ENCODE peak calls at places on chromosomes 6 and 20, in nine cellular contexts. U, I, Y, M, J, D, B, O and H are unnamed samples.

GRCh38 chr6:90548001-90548400 is 38.9 kb downstream of the MAP3K7 start:
- DNase-seq in U (no peak), I (no peak), Y (no peak), M (peak; percentile 8), J (peak; percentile 10), D (no peak), B (no peak), O (no peak), H (no peak)

GRCh38 chr6:55777461-55777860 is 97.9 kb downstream of the BMP5 start:
- DNase-seq in U (no peak), I (no peak), Y (no peak), M (peak; percentile 58), J (no peak), D (no peak), B (no peak), O (no peak), H (peak; percentile 42)

GRCh38 chr6:88211446-88211845 is 45.3 kb upstream of the CNR1 start:
- DNase-seq in U (no peak), I (no peak), Y (no peak), M (no peak), J (no peak), D (no peak), B (no peak), O (no peak), H (no peak)

GRCh38 chr20:4234128-4234527 is 218.8 kb upstream of the RNF24 start:
- DNase-seq in U (no peak), I (no peak), Y (no peak), M (peak; percentile 68), J (peak; percentile 84), D (no peak), B (no peak), O (peak; percentile 92), H (peak; percentile 67)

GRCh38 chr20:46964299-46965123 is 69.9 kb downstream of the EYA2 start:
- DNase-seq in U (no peak), I (no peak), Y (no peak), M (no peak), J (no peak), D (no peak), B (peak; percentile 54), O (no peak), H (no peak)

GRCh38 chr20:58399926-58400325 is 10.9 kb downstream of the VAPB start:
- DNase-seq in U (no peak), I (no peak), Y (no peak), M (no peak), J (no peak), D (no peak), B (no peak), O (no peak), H (no peak)

GRCh38 chr6:3294396-3294795 is 35.6 kb downstream of the PSMG4 start:
- DNase-seq in U (peak; percentile 53), I (peak; percentile 20), Y (no peak), M (no peak), J (no peak), D (no peak), B (no peak), O (no peak), H (no peak)

GRCh38 chr6:40342674-40343230 is 244.4 kb downstream of the LRFN2 start:
- DNase-seq in U (peak; percentile 32), I (no peak), Y (no peak), M (no peak), J (no peak), D (no peak), B (peak; percentile 20), O (no peak), H (no peak)

GRCh38 chr6:27810768-27811298 is 101.4 kb downstream of the OR2B2 start:
- DNase-seq in U (no peak), I (no peak), Y (no peak), M (peak; percentile 17), J (no peak), D (no peak), B (no peak), O (no peak), H (no peak)

GRCh38 chr20:18197382-18198070 is 59.9 kb downstream of the KAT14 start:
- DNase-seq in U (no peak), I (no peak), Y (no peak), M (peak; percentile 96), J (no peak), D (no peak), B (no peak), O (no peak), H (no peak)

GRCh38 chr20:64069614-64070243 is 6.7 kb downstream of the TCEA2 start:
- DNase-seq in U (no peak), I (no peak), Y (no peak), M (no peak), J (no peak), D (no peak), B (peak; percentile 48), O (no peak), H (peak; percentile 35)

GRCh38 chr20:45235995-45236394 is 14.8 kb downstream of the SEMG2 start:
- DNase-seq in U (no peak), I (peak; percentile 73), Y (no peak), M (no peak), J (no peak), D (no peak), B (no peak), O (no peak), H (no peak)

GRCh38 chr6:33777716-33778474 is 11.0 kb downstream of the LEMD2 start:
- DNase-seq in U (no peak), I (no peak), Y (no peak), M (no peak), J (no peak), D (no peak), B (no peak), O (no peak), H (no peak)

GRCh38 chr6:11193434-11193833 is 39.0 kb downstream of the NEDD9 start:
- DNase-seq in U (no peak), I (no peak), Y (no peak), M (no peak), J (no peak), D (no peak), B (no peak), O (no peak), H (no peak)

GRCh38 chr6:43217351-43217750 is 11.9 kb downstream of the DNPH1 start:
- DNase-seq in U (no peak), I (no peak), Y (no peak), M (no peak), J (no peak), D (no peak), B (no peak), O (no peak), H (no peak)

GRCh38 chr6:121592955-121593665 is 157.7 kb downstream of the GJA1 start:
- DNase-seq in U (no peak), I (no peak), Y (no peak), M (no peak), J (peak; percentile 88), D (no peak), B (no peak), O (no peak), H (no peak)

GRCh38 chr20:856361-856775 is 22.9 kb downstream of the FAM110A start:
- DNase-seq in U (no peak), I (peak; percentile 76), Y (peak; percentile 46), M (peak; percentile 98), J (peak; percentile 70), D (peak; percentile 49), B (no peak), O (peak; percentile 77), H (peak; percentile 18)

GRCh38 chr6:154754152-154754551 is 20.9 kb downstream of the SCAF8 start:
- DNase-seq in U (no peak), I (no peak), Y (no peak), M (peak; percentile 50), J (peak; percentile 74), D (no peak), B (no peak), O (peak; percentile 76), H (no peak)

GRCh38 chr6:137849076-137849708 is 17.9 kb upstream of the TNFAIP3 start:
- DNase-seq in U (no peak), I (no peak), Y (no peak), M (peak; percentile 57), J (peak; percentile 63), D (no peak), B (no peak), O (peak; percentile 52), H (peak; percentile 38)

GRCh38 chr6:31401403-31401802 is 2.0 kb upstream of the MICA start:
- DNase-seq in U (no peak), I (no peak), Y (peak; percentile 63), M (peak; percentile 87), J (peak; percentile 87), D (no peak), B (peak; percentile 45), O (peak; percentile 79), H (peak; percentile 84)

GRCh38 chr6:73413102-73413501 is 18.5 kb downstream of the DDX43 start:
- DNase-seq in U (no peak), I (no peak), Y (no peak), M (no peak), J (no peak), D (no peak), B (no peak), O (no peak), H (no peak)

GRCh38 chr20:19098092-19098491 is 114.3 kb upstream of the SLC24A3 start:
- DNase-seq in U (no peak), I (no peak), Y (no peak), M (no peak), J (no peak), D (no peak), B (no peak), O (no peak), H (no peak)

GRCh38 chr6:43495409-43495941 is 14.7 kb downstream of the LRRC73 start:
- DNase-seq in U (no peak), I (no peak), Y (no peak), M (peak; percentile 47), J (no peak), D (no peak), B (no peak), O (no peak), H (no peak)

GRCh38 chr6:100267002-100267401 is 197.7 kb downstream of the SIM1 start:
- DNase-seq in U (no peak), I (no peak), Y (no peak), M (no peak), J (peak; percentile 33), D (no peak), B (no peak), O (peak; percentile 40), H (no peak)
- TF ChIP-seq CTCF in U (no peak), I (no peak), Y (no peak), M (no peak), J (no peak), D (no peak), B (no peak), O (no peak), H (no peak)

GRCh38 chr6:99252421-99252820 is 97.1 kb downstream of the FAXC start:
- DNase-seq in U (no peak), I (no peak), Y (no peak), M (no peak), J (no peak), D (no peak), B (no peak), O (no peak), H (no peak)
- H3K4me3 ChIP-seq in U (no peak overlapping the region), I (no peak overlapping the region), Y (no peak overlapping the region), M (no peak overlapping the region), J (no peak overlapping the region), D (no peak overlapping the region), B (no peak overlapping the region), O (no peak overlapping the region), H (no peak overlapping the region)

GRCh38 chr6:77124604-77125003 is 338.7 kb downstream of the HTR1B start:
- DNase-seq in U (no peak), I (no peak), Y (peak; percentile 5), M (peak; percentile 79), J (no peak), D (no peak), B (no peak), O (peak; percentile 0), H (peak; percentile 67)
- TF ChIP-seq CTCF in U (no peak), I (no peak), Y (peak; percentile 33), M (peak; percentile 33), J (no peak), D (no peak), B (no peak), O (no peak), H (peak; percentile 61)

GRCh38 chr6:14000901-14001300 is 76.1 kb downstream of the RNF182 start:
- DNase-seq in U (no peak), I (no peak), Y (no peak), M (no peak), J (peak; percentile 22), D (no peak), B (no peak), O (no peak), H (peak; percentile 24)
- H3K4me3 ChIP-seq in U (no peak overlapping the region), I (no peak overlapping the region), Y (no peak overlapping the region), M (no peak overlapping the region), J (no peak overlapping the region), D (no peak overlapping the region), B (no peak overlapping the region), O (peak overlapping the region; percentile 40), H (no peak overlapping the region)